ENCODE peak calls at places on chromosomes 1 and 21, in five cellular contexts. J, O, L, T and S are unnamed samples.
A peak's percentile ranks its signal among the peaks of the same experiment; 100 is the strongest.

GRCh38 chr21:32779983-32780382 is 8.4 kb upstream of the PAXBP1 start:
- DNase-seq in J (no peak), O (no peak), L (no peak), T (no peak), S (no peak)

GRCh38 chr1:163820190-163820589 is 498.4 kb downstream of the NUF2 start:
- DNase-seq in J (no peak), O (no peak), L (no peak), T (no peak), S (no peak)

GRCh38 chr1:204080163-204080903 is 7.4 kb downstream of the SOX13 start:
- DNase-seq in J (peak; percentile 94), O (peak; percentile 99), L (peak; percentile 80), T (no peak), S (peak; percentile 95)

GRCh38 chr1:156900019-156900718 is 6.7 kb downstream of the PEAR1 start:
- DNase-seq in J (no peak), O (no peak), L (no peak), T (no peak), S (no peak)

GRCh38 chr1:152745765-152746444 is 11.9 kb upstream of the KPRP start:
- DNase-seq in J (no peak), O (no peak), L (no peak), T (no peak), S (peak; percentile 55)

GRCh38 chr1:25503551-25504426 is 39.6 kb upstream of the LDLRAP1 start:
- DNase-seq in J (peak; percentile 75), O (peak; percentile 92), L (no peak), T (peak; percentile 26), S (peak; percentile 70)

GRCh38 chr1:88998716-88999115 is 6.3 kb upstream of the KYAT3 start:
- DNase-seq in J (peak; percentile 35), O (no peak), L (no peak), T (peak; percentile 41), S (peak; percentile 53)

GRCh38 chr1:116817582-116818064 is 63.4 kb downstream of the CD2 start:
- DNase-seq in J (peak; percentile 79), O (peak; percentile 88), L (peak; percentile 10), T (peak; percentile 54), S (peak; percentile 71)

GRCh38 chr1:21165632-21166031 is 11.1 kb downstream of the EIF4G3 start:
- DNase-seq in J (no peak), O (no peak), L (no peak), T (no peak), S (no peak)

GRCh38 chr1:153553691-153554608 is 4.9 kb upstream of the S100A3 start:
- DNase-seq in J (no peak), O (no peak), L (no peak), T (no peak), S (no peak)

GRCh38 chr1:156426015-156426414 is 57.0 kb downstream of the RHBG start:
- DNase-seq in J (no peak), O (no peak), L (no peak), T (no peak), S (no peak)

GRCh38 chr1:223531742-223532341 is 133.7 kb downstream of the CAPN8 start:
- DNase-seq in J (peak; percentile 85), O (peak; percentile 93), L (peak; percentile 13), T (no peak), S (peak; percentile 66)

GRCh38 chr1:8880068-8880676 is 1.7 kb upstream of the ENO1 start:
- DNase-seq in J (peak; percentile 45), O (peak; percentile 72), L (peak; percentile 93), T (no peak), S (peak; percentile 58)

GRCh38 chr1:93775224-93775623 is 93.6 kb upstream of the BCAR3 start:
- DNase-seq in J (peak; percentile 79), O (peak; percentile 41), L (no peak), T (no peak), S (no peak)

GRCh38 chr1:7284839-7285435 is 486.2 kb upstream of the VAMP3 start:
- DNase-seq in J (no peak), O (peak; percentile 57), L (no peak), T (no peak), S (no peak)